ENCODE peak calls at places on chromosomes 11 and 22, in seven cellular contexts. F, C, B, L, V, U and H are unnamed samples.
A peak's percentile ranks its signal among the peaks of the same experiment; 100 is the strongest.

GRCh38 chr11:74154621-74155281 is 16.1 kb downstream of the C2CD3 start:
- DNase-seq in V (no peak), C (peak; percentile 68), L (no peak), U (no peak), B (no peak), F (no peak), H (peak; percentile 42)

GRCh38 chr11:84437129-84438123 is 1151.3 kb upstream of the CCDC90B start:
- DNase-seq in V (no peak), B (peak; percentile 53), C (peak; percentile 10), L (peak; percentile 84), F (no peak), U (peak; percentile 58), H (no peak)

GRCh38 chr11:8098361-8098760 is 17.4 kb downstream of the TUB start:
- DNase-seq in V (no peak), B (peak; percentile 17), L (no peak), F (no peak), C (peak; percentile 61), U (no peak), H (no peak)

GRCh38 chr11:35223429-35223828 is 84.5 kb downstream of the CD44 start:
- DNase-seq in B (no peak), U (no peak), F (peak; percentile 64), C (peak; percentile 67), L (no peak), V (no peak), H (peak; percentile 46)

GRCh38 chr22:19506212-19506611 is 18.0 kb downstream of the CLDN5 start:
- DNase-seq in F (no peak), U (no peak), L (no peak), B (no peak), V (no peak), C (no peak), H (no peak)

GRCh38 chr22:36680038-36680437 is 23.5 kb downstream of the CACNG2 start:
- DNase-seq in L (no peak), C (no peak), U (no peak), B (no peak), V (no peak), F (no peak), H (no peak)

GRCh38 chr11:118152552-118153471 is at the start of gene SCN4B:
- DNase-seq in B (peak; percentile 65), U (peak; percentile 67), C (peak; percentile 65), L (peak; percentile 62), F (no peak), V (peak; percentile 21), H (peak; percentile 48)

GRCh38 chr11:12225046-12225739 is 114.8 kb downstream of the MICAL2 start:
- DNase-seq in B (no peak), L (no peak), V (no peak), F (no peak), U (no peak), C (no peak), H (no peak)

GRCh38 chr11:88169481-88169880 is 5.8 kb downstream of the RAB38 start:
- DNase-seq in L (no peak), U (no peak), B (no peak), C (no peak), V (no peak), F (no peak), H (no peak)

GRCh38 chr11:88603499-88603898 is 266.0 kb upstream of the CTSC start:
- DNase-seq in F (no peak), V (no peak), B (no peak), U (no peak), C (peak; percentile 30), L (no peak), H (peak; percentile 83)

GRCh38 chr11:58675344-58676155 is 53.1 kb downstream of the CNTF start:
- DNase-seq in F (peak; percentile 24), L (peak; percentile 86), U (peak; percentile 61), C (peak; percentile 36), V (peak; percentile 67), B (peak; percentile 83), H (peak; percentile 73)

GRCh38 chr11:55895216-55895615 is 12.1 kb downstream of the TRIM51 start:
- DNase-seq in U (no peak), L (no peak), C (no peak), B (no peak), F (no peak), V (no peak), H (no peak)

GRCh38 chr22:19526076-19526701 is 2.0 kb upstream of the CLDN5 start:
- DNase-seq in U (no peak), C (no peak), F (no peak), L (no peak), V (no peak), B (no peak), H (no peak)

GRCh38 chr11:33734441-33735165 is 1.6 kb downstream of the CD59 start:
- DNase-seq in B (peak; percentile 55), V (no peak), L (no peak), F (no peak), C (peak; percentile 75), U (no peak), H (peak; percentile 65)

GRCh38 chr11:36265793-36266628 is 23.2 kb downstream of the COMMD9 start:
- DNase-seq in B (peak; percentile 60), F (no peak), C (peak; percentile 17), V (peak; percentile 49), U (no peak), L (peak; percentile 61), H (peak; percentile 60)

GRCh38 chr11:125345706-125346561 is 150.1 kb downstream of the FEZ1 start:
- DNase-seq in L (peak; percentile 77), F (no peak), C (peak; percentile 79), V (peak; percentile 43), B (peak; percentile 76), U (no peak), H (peak; percentile 87)

DNA sequence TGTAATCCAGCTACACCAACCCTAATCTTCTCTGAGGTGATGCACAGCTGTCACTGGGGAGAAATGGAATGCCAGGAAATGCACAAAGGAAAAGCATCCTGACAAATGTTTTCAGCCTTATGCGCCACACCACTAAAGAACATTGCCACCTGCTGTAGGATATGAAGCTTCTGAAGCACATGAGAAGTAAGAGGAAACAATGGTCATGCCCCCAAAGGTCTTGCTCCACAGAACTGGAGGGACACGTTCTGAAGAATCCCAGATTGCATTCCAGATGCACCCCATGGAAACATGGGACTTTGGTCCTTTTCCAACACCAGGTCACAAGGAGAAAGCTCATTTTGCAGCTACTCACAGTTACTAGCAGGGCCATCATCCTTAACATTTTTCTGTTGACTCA is 48.7 kb upstream of the ZBED5 start:
- DNase-seq in B (no peak), C (peak; percentile 57), L (no peak), V (no peak), U (no peak), F (no peak), H (peak; percentile 51)
- TF ChIP-seq CTCF in B (peak; percentile 3), C (no peak), L (no peak), V (no peak), U (no peak), F (peak; percentile 8), H (peak; percentile 16)

GRCh38 chr22:28171713-28172112 is 252.7 kb upstream of the PITPNB start:
- DNase-seq in U (no peak), F (no peak), L (no peak), C (no peak), V (no peak), B (no peak), H (no peak)

GRCh38 chr22:28172948-28173360 is 253.9 kb upstream of the PITPNB start:
- DNase-seq in C (peak; percentile 23), U (no peak), L (no peak), B (no peak), F (no peak), V (no peak), H (no peak)

GRCh38 chr22:28175730-28176492 is 256.9 kb upstream of the PITPNB start:
- DNase-seq in B (no peak), V (no peak), F (no peak), U (no peak), C (peak; percentile 25), L (no peak), H (no peak)

GRCh38 chr22:28171135-28171534 is 252.1 kb upstream of the PITPNB start:
- DNase-seq in L (no peak), B (no peak), C (peak; percentile 51), V (no peak), U (no peak), F (no peak), H (peak; percentile 69)

GRCh38 chr22:28174509-28174908 is 255.5 kb upstream of the PITPNB start:
- DNase-seq in B (no peak), F (no peak), L (no peak), V (no peak), C (no peak), U (no peak), H (no peak)
- H3K4me3 ChIP-seq in B (no peak overlapping the region), F (no peak overlapping the region), L (no peak overlapping the region), V (no peak overlapping the region), C (no peak overlapping the region), U (no peak overlapping the region), H (no peak overlapping the region)

DNA sequence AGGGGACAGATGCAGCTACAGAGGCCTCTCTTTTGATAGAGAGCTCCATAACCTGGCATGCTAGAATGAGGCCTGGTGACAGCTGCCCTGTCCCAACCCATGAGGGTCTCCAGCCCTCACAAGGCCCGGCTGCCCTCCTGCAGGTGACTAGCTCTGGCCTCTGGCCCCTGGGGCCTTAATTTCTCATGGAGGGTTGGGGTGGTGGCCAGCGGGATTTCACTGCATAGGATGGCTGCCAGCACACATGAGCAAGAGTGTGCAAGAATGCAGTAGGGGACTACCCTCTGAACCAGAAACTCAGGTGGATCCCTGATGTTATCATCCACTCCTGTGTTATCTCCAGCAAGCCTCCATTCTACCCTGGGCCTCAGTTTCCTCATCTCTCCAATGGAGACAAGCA is 334.5 kb downstream of the MN1 start:
- DNase-seq in V (no peak), C (no peak), L (no peak), F (no peak), U (no peak), B (no peak), H (no peak)
- TF ChIP-seq CTCF in V (no peak), C (no peak), L (no peak), F (no peak), U (no peak), B (no peak), H (no peak)

GRCh38 chr22:17095538-17095937 is 10.7 kb downstream of the IL17RA start:
- DNase-seq in U (no peak), L (no peak), V (no peak), C (no peak), B (no peak), F (no peak), H (no peak)

GRCh38 chr22:17096095-17096494 is 11.3 kb downstream of the IL17RA start:
- DNase-seq in F (no peak), C (no peak), V (no peak), L (no peak), B (no peak), U (no peak), H (no peak)

GRCh38 chr22:17097062-17097461 is 12.3 kb downstream of the IL17RA start:
- DNase-seq in V (peak; percentile 37), B (no peak), U (no peak), L (no peak), C (no peak), F (no peak), H (no peak)

GRCh38 chr22:17098379-17098819 is 13.6 kb downstream of the IL17RA start:
- DNase-seq in F (no peak), U (no peak), L (peak; percentile 57), B (no peak), V (peak; percentile 98), C (no peak), H (peak; percentile 33)

DNA sequence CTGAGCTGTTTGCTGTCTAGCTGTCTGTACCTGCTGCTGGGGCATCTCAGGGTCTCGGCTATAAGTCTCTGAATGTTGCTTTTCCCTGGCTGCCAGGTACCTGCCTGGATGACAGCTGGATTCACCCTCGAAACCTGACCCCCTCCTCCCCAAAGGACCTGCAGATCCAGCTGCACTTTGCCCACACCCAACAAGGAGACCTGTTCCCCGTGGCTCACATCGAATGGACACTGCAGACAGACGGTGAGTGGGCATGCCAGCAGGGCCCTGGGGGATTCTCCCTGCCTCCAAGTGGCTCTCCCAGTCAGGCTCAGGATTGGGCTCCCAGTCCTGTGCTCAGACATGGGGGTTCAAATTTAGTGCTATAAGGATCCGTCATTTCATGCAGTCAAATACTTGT is 12.9 kb downstream of the IL17RA start:
- DNase-seq in U (no peak), L (no peak), V (no peak), C (no peak), F (no peak), B (no peak), H (no peak)
- H3K4me3 ChIP-seq in U (no peak overlapping the region), L (no peak overlapping the region), V (no peak overlapping the region), C (no peak overlapping the region), F (no peak overlapping the region), B (no peak overlapping the region), H (no peak overlapping the region)